ENCODE peak calls at places on chromosomes 16 and 17, in seven cellular contexts. R, F, M, I, E, C and L are unnamed samples.

GRCh38 chr17:11739848-11740247 is 141.6 kb downstream of the DNAH9 start:
- DNase-seq in C (no peak), F (no peak), E (no peak), I (no peak), M (no peak), R (no peak), L (no peak)

GRCh38 chr17:48198950-48199541 is 91.5 kb downstream of the SNX11 start:
- DNase-seq in R (no peak), F (no peak), I (no peak), M (no peak), C (no peak), E (no peak), L (no peak)

GRCh38 chr17:30372755-30373154 is 6.0 kb upstream of the CPD start:
- DNase-seq in F (no peak), C (no peak), I (no peak), E (no peak), M (no peak), R (no peak), L (no peak)

GRCh38 chr17:41655611-41656111 is 31.3 kb upstream of the KRT17 start:
- DNase-seq in C (no peak), E (no peak), R (no peak), I (no peak), F (no peak), M (no peak), L (no peak)

GRCh38 chr16:87344931-87345631 is 27.9 kb upstream of the C16orf95 start:
- DNase-seq in I (no peak), F (no peak), R (peak), E (no peak), M (no peak), C (no peak), L (peak)

GRCh38 chr16:78396046-78396445 is 296.6 kb downstream of the WWOX start:
- DNase-seq in E (no peak), I (no peak), M (no peak), C (no peak), F (no peak), R (no peak), L (no peak)

GRCh38 chr17:66043419-66043818 is 148.5 kb downstream of the CEP112 start:
- DNase-seq in I (no peak), R (no peak), F (no peak), C (no peak), M (no peak), E (peak), L (no peak)

GRCh38 chr16:4505356-4506153 is 29.4 kb downstream of the HMOX2 start:
- DNase-seq in C (no peak), R (no peak), F (no peak), E (no peak), M (no peak), I (no peak), L (peak)

GRCh38 chr17:2911035-2911754 is 115.0 kb downstream of the RAP1GAP2 start:
- DNase-seq in F (no peak), I (no peak), R (no peak), E (no peak), M (peak), C (no peak), L (no peak)

GRCh38 chr16:88328313-88328660 is 54.5 kb upstream of the ZNF469 start:
- DNase-seq in C (no peak), I (no peak), E (no peak), F (no peak), M (no peak), R (no peak), L (no peak)

GRCh38 chr17:13825526-13826040 is 223.9 kb upstream of the HS3ST3A1 start:
- DNase-seq in M (no peak), F (no peak), R (no peak), E (no peak), C (no peak), I (no peak), L (no peak)

GRCh38 chr16:46768809-46769208 is 20.7 kb upstream of the MYLK3 start:
- DNase-seq in R (no peak), E (no peak), F (peak), M (no peak), C (no peak), I (no peak), L (no peak)

GRCh38 chr17:65966311-65966710 is 225.6 kb downstream of the CEP112 start:
- DNase-seq in I (no peak), C (no peak), R (no peak), M (no peak), E (peak), F (no peak), L (no peak)

DNA sequence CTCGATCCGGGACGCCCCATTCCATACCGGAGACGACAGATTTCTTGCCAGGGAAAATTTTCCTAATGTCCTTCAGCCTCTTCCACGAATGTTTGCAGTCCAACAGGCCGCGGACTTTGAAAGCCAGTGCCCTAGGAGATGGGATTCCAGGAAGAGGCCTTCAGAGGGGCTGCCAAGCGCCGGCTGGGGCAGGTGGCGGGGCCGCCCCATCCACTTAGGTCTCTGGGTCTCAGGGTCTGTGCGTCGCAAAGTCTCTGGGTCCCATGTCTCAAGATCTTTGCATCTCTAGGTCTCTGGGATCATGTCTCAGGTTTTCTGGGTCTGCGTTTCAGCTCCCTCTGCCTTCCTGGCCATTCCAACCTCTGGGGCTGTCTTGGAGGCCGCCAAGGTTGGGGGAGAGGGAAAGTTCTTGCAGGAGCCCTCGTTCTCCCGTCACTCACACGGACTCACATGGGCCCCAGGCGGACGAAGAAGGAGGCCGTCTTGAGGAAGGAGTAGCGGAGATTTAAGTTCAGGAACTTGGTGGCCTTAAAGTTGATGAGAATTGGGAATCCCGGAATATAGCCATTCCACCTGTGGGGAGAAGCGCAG is 7.2 kb downstream of the ALOX12B start:
- DNase-seq in C (no peak), I (no peak), M (no peak), F (no peak), E (no peak), R (no peak), L (no peak)
- H3K4me3 ChIP-seq in C (no peak), I (peak), M (peak), F (peak), E (peak), R (no peak), L (no peak)

GRCh38 chr17:70205386-70205785 is 36.1 kb downstream of the KCNJ2 start:
- DNase-seq in I (no peak), E (no peak), R (no peak), C (no peak), F (no peak), M (no peak), L (no peak)
- H3K27ac ChIP-seq in I (no peak), E (no peak), R (no peak), C (no peak), F (no peak), M (no peak), L (no peak)

DNA sequence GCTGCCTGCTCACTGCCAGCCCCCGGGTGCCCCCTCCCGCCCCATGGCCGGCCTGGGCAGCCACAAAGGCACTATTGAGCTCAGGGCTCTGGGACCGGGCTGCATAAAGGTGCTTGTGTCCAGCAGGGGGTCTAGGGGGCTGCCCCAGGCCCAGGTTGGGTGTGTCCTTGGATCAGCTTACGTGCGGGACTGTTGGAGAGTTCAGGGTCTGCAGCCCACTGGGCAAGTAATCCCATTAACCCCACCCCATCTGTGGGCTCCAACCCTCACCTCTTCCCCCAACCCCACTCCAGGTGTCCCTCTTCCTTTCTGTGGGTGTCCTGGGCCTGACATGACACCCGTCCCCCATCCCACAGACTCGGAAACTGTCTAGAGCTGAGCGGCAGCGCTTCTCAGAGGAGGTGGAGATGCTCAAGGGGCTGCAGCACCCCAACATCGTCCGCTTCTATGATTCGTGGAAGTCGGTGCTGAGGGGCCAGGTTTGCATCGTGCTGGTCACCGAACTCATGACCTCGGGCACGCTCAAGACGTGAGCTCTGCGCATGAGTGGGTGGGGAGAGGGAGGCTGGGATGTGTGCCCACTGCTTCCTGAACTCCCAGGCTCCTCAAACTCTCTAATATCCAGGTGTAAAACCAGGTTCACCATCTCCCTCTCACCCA is 2.1 kb downstream of the WNK4 start:
- DNase-seq in I (no peak), R (no peak), E (no peak), C (no peak), F (no peak), M (no peak), L (no peak)
- H3K4me3 ChIP-seq in I (no peak), R (no peak), E (peak), C (peak), F (no peak), M (no peak), L (no peak)

GRCh38 chr17:57441270-57441600 is 184.9 kb downstream of the MSI2 start:
- DNase-seq in I (no peak), M (no peak), E (no peak), R (no peak), F (no peak), C (no peak), L (no peak)

GRCh38 chr17:57443781-57444180 is 187.5 kb downstream of the MSI2 start:
- DNase-seq in F (no peak), C (no peak), R (no peak), I (no peak), E (no peak), M (no peak), L (no peak)

GRCh38 chr17:57442914-57443571 is 186.7 kb downstream of the MSI2 start:
- DNase-seq in R (no peak), E (peak), C (no peak), I (no peak), F (no peak), M (peak), L (no peak)

GRCh38 chr17:57440522-57441269 is 184.4 kb downstream of the MSI2 start:
- DNase-seq in F (no peak), R (peak), C (peak), M (peak), I (peak), E (peak), L (peak)

GRCh38 chr17:57442401-57442823 is 186.1 kb downstream of the MSI2 start:
- DNase-seq in C (peak), I (no peak), R (no peak), F (no peak), E (peak), M (no peak), L (no peak)
- H3K27ac ChIP-seq in C (peak), I (no peak), R (no peak), F (no peak), E (no peak), M (peak), L (no peak)

DNA sequence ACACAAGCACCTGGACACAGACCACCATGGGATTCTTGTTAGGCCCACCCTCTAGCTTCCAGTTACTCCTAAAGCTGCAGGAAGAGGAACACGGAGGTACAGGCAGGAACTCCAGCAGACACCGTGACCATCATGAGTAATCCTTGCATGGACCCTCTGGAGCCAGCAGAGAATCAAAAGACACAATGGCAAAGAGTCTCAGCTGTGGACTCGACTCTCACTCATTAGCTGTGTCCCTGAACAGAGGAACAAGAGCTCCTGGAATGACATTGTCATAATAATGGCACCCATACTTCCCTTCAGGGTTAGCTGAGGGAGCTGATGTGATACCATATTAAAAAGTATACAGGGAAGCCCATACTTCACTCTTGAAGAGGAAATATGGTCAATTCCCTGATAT is 176.3 kb upstream of the ASIC2 start:
- DNase-seq in M (no peak), F (no peak), I (no peak), E (no peak), R (no peak), C (no peak), L (no peak)
- H3K4me3 ChIP-seq in M (no peak), F (no peak), I (no peak), E (no peak), R (no peak), C (no peak), L (no peak)

GRCh38 chr17:72516772-72517399 is 396.1 kb downstream of the SOX9 start:
- DNase-seq in E (no peak), R (no peak), F (no peak), M (no peak), C (no peak), I (no peak), L (no peak)

GRCh38 chr17:72514888-72515287 is 394.1 kb downstream of the SOX9 start:
- DNase-seq in M (peak), F (no peak), C (peak), R (peak), E (peak), I (peak), L (no peak)

GRCh38 chr17:72517413-72518237 is 396.8 kb downstream of the SOX9 start:
- DNase-seq in I (no peak), F (no peak), E (no peak), C (no peak), R (no peak), M (no peak), L (no peak)

GRCh38 chr17:72514321-72514861 is 393.6 kb downstream of the SOX9 start:
- DNase-seq in C (no peak), E (no peak), F (no peak), I (no peak), R (no peak), M (no peak), L (no peak)

DNA sequence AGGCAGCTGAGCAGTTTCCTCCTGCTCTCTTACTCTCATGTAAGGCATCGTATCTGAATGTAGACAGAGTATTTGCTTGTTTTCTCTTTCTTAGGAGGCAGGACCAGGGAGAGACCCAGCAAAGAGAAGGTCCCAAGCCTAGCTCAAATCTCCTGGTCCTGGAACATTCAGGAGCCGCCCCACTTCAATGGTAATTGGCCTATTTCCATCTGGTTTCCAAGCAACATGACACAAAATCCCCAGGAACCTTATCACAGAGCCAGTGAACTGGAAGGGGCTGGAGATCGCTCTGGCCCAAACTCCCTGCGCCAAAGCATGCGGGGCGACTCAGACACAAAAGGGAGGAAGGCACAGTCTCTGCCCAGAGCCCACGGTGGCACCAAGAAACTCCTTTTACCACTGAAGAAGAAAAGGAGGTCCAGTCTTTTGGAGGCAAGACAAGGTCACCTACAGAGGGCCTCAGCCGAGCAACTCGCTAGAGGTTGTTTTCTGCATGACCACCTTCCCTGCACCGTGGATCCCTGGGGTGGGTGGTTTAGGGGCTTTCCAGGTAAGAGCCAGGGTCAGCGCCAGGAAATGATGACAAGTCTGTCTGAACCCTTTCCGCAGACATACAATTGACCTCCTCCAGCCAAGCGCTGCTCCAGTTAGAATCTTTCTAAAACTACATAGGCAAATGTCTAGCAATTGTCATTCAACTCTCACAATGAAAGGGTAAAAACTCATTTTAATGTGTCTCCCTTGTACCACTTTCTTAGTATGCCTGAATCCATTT is 394.7 kb downstream of the SOX9 start:
- DNase-seq in R (no peak), C (peak), F (no peak), M (no peak), E (peak), I (no peak), L (no peak)
- H3K27ac ChIP-seq in R (no peak), C (peak), F (no peak), M (peak), E (peak), I (no peak), L (no peak)

DNA sequence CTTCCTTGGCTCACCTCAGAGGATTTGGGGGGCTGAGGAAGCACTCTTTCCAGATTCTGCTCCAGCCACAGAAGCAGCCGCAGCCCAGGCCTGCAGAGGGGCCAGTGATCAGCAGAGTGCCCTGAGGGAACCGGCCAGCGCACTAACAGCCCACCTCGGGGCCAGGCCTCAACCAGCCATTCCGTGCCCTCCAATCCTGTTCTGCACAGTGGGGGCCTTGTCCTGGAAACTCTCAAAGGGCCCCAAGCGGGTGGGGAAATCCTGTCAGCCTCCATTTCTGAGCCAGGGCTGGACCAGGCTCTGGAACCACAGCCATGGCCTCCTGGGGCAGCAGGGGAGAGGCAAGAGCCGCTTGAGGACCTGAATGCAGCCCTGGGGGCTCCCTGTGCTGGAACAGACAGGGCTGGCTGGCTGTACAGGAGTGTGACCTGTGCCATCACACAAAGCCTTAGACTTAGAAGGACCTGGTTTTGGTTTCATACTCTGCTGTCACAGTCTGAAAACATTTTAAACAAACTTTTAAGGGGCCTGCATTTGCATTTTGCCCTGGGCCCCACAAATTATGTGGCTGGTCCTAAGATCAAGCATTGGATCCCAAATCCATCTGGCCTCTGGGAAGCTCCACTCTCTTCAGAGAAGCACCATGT is 10.0 kb downstream of the CNGB1 start:
- DNase-seq in F (no peak), M (no peak), I (no peak), C (no peak), R (no peak), E (no peak), L (no peak)
- H3K4me3 ChIP-seq in F (no peak), M (no peak), I (no peak), C (no peak), R (no peak), E (no peak), L (no peak)

GRCh38 chr17:39754958-39755549 is 17.3 kb downstream of the GRB7 start:
- DNase-seq in I (no peak), R (no peak), F (no peak), E (no peak), C (no peak), M (no peak), L (no peak)
- H3K27ac ChIP-seq in I (peak), R (peak), F (peak), E (peak), C (no peak), M (peak), L (peak)

DNA sequence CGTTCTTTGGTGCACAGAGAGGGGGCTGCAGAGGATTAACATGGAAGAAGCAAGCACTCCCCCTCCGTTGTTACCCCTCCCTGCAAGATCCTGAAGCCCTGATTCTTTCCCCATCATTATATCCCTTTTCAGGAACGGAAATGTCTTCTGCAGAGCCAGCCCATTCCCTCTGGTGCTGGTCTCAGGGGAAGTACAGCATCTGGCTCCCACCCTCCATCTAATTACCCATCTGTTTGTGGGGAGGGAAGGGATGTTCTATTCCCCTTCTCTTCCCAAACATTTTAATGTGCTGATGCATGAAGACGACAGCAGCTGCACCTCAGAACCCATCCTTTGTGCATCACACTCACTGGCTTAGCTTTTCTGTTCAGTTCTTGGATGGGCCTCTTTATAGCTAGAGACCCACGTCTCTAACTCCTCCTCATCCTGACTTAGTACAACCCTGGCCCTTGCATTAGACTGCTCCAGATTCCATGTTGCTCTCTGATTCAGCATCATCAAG is 367.2 kb downstream of the CDH13 start:
- DNase-seq in F (no peak), I (no peak), R (no peak), M (no peak), E (no peak), C (no peak), L (no peak)
- H3K4me3 ChIP-seq in F (no peak), I (no peak), R (no peak), M (no peak), E (no peak), C (no peak), L (no peak)

GRCh38 chr16:10743610-10744369 is at the start of gene NUBP1:
- DNase-seq in E (peak), C (peak), I (peak), F (peak), M (peak), R (peak), L (peak)

GRCh38 chr16:10740845-10741208 is 2.8 kb upstream of the NUBP1 start:
- DNase-seq in F (no peak), M (no peak), E (no peak), I (no peak), R (no peak), C (no peak), L (no peak)

GRCh38 chr16:10743227-10743609 is 424 bp upstream of the NUBP1 start:
- DNase-seq in E (no peak), I (no peak), R (no peak), F (no peak), M (no peak), C (no peak), L (no peak)

GRCh38 chr16:10740000-10740844 is 3.4 kb upstream of the NUBP1 start:
- DNase-seq in M (no peak), R (no peak), F (no peak), E (no peak), I (no peak), C (no peak), L (no peak)

DNA sequence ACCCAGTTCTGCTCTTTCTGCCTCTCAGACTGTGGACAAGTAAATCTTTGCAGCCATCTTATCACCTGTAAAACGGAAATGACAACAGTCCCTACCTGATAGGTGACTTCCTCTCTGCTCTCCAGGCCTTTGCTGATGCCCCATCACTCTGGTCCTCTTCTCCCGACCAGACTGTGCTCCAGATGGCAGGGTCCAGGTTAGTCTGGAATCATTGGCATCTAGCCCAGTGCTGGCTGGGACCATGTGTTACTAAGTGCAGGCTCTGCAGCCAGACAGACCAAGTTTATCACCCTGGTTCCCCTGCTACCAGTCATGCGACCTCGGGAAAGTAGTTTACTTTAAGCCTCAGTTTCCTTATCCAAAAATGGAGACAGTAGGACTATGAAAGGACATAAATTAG is 1.8 kb upstream of the NUBP1 start:
- DNase-seq in M (peak), E (peak), I (no peak), R (peak), C (no peak), F (peak), L (no peak)
- H3K27ac ChIP-seq in M (peak), E (no peak), I (no peak), R (peak), C (no peak), F (peak), L (no peak)